ENCODE peak calls at places on chromosomes 5 and 9, in seven cellular contexts. G is activated CD8-positive, alpha-beta memory T cell treated with anti-CD3 and anti-CD28 coated beads, Interleukin-2, amount 50 U/mL, for 48 hours; K is neuronal stem cell; R is HuH-7.5; Y is RWPE1; C is sciatic nerve; T is tibial artery. O is an unnamed sample.
A peak's percentile ranks its signal among the peaks of the same experiment; 100 is the strongest.

GRCh38 chr9:137818286-137818685 is 59.3 kb upstream of the CACNA1B start:
- DNase-seq in G (no peak), K (no peak), R (no peak), Y (no peak), C (no peak), T (no peak), O (peak; percentile 74)

GRCh38 chr5:82355921-82356454 is 77.8 kb upstream of the RPS23 start:
- DNase-seq in G (no peak), K (no peak), R (no peak), Y (no peak), C (no peak), T (no peak), O (no peak)

GRCh38 chr5:88944751-88945507 is 61.9 kb upstream of the MEF2C start:
- DNase-seq in G (no peak), K (no peak), R (no peak), Y (no peak), C (no peak), T (no peak), O (no peak)

GRCh38 chr9:97559111-97559514 is 57.6 kb downstream of the TMOD1 start:
- DNase-seq in G (no peak), K (no peak), R (no peak), Y (no peak), C (peak; percentile 51), T (no peak), O (peak; percentile 57)

GRCh38 chr5:180201051-180201987 is 7.7 kb downstream of the RASGEF1C start:
- DNase-seq in G (no peak), K (peak; percentile 49), R (peak; percentile 64), Y (no peak), C (no peak), T (no peak), O (no peak)

GRCh38 chr5:148383564-148384388 is at the start of gene FBXO38:
- DNase-seq in G (peak; percentile 94), K (peak; percentile 92), R (peak; percentile 55), Y (peak; percentile 99), C (peak; percentile 96), T (peak; percentile 98), O (peak; percentile 99)

GRCh38 chr9:121567142-121568100 is 67.8 kb upstream of the GGTA1 start:
- DNase-seq in G (no peak), K (no peak), R (no peak), Y (no peak), C (no peak), T (no peak), O (peak; percentile 86)

GRCh38 chr9:83327750-83328622 is 210.2 kb downstream of the FRMD3 start:
- DNase-seq in G (no peak), K (no peak), R (no peak), Y (no peak), C (no peak), T (no peak), O (no peak)

GRCh38 chr9:128070874-128071273 is 2.8 kb downstream of the SLC25A25 start:
- DNase-seq in G (no peak), K (no peak), R (no peak), Y (no peak), C (no peak), T (no peak), O (no peak)

GRCh38 chr5:124956471-124957029 is 210.1 kb upstream of the ZNF608 start:
- DNase-seq in G (no peak), K (no peak), R (no peak), Y (no peak), C (no peak), T (no peak), O (no peak)

GRCh38 chr9:127720031-127720864 is 4.4 kb downstream of the TTC16 start:
- DNase-seq in G (no peak), K (no peak), R (no peak), Y (no peak), C (no peak), T (no peak), O (peak; percentile 65)

GRCh38 chr9:134343637-134344036 is 17.4 kb downstream of the RXRA start:
- DNase-seq in G (no peak), K (no peak), R (no peak), Y (no peak), C (peak; percentile 81), T (peak; percentile 60), O (no peak)

GRCh38 chr5:92886751-92887150 is 694.3 kb downstream of the NR2F1-AS1 start:
- DNase-seq in G (no peak), K (no peak), R (no peak), Y (no peak), C (no peak), T (no peak), O (no peak)

GRCh38 chr9:113910036-113910639 is 34.0 kb downstream of the ZNF618 start:
- DNase-seq in G (peak; percentile 28), K (no peak), R (no peak), Y (no peak), C (no peak), T (no peak), O (no peak)

GRCh38 chr5:173913686-173914321 is 25.7 kb downstream of the CPEB4 start:
- DNase-seq in G (no peak), K (no peak), R (no peak), Y (no peak), C (no peak), T (no peak), O (no peak)